ENCODE peak calls at places on chromosomes 6 and 20, in four cellular contexts. Z, U, W and D are unnamed samples.

GRCh38 chr20:15674253-15675145 is 898.7 kb downstream of the KIF16B start:
- DNase-seq in Z (no peak), U (no peak), W (no peak), D (no peak)

GRCh38 chr6:411402-412145 is 20.0 kb downstream of the IRF4 start:
- DNase-seq in Z (no peak), U (no peak), W (no peak), D (peak)

GRCh38 chr20:61185841-61186601 is 66.0 kb upstream of the CDH4 start:
- DNase-seq in Z (peak), U (no peak), W (no peak), D (no peak)

GRCh38 chr20:21053002-21053762 is 53.0 kb downstream of the LINC00237 start:
- DNase-seq in Z (no peak), U (no peak), W (no peak), D (no peak)

GRCh38 chr20:46308258-46309157 is at the start of gene CDH22:
- DNase-seq in Z (no peak), U (no peak), W (peak), D (peak)

GRCh38 chr6:140554421-140554820 is 1180.0 kb upstream of the CITED2 start:
- DNase-seq in Z (no peak), U (no peak), W (no peak), D (no peak)

GRCh38 chr6:159693128-159693893 is at the start of gene SOD2:
- DNase-seq in Z (peak), U (peak), W (peak), D (peak)

GRCh38 chr6:29014729-29015608 is 9.9 kb upstream of the ZNF311 start:
- DNase-seq in Z (no peak), U (no peak), W (no peak), D (no peak)

GRCh38 chr6:100001915-100002388 is 7.9 kb upstream of the MCHR2 start:
- DNase-seq in Z (peak), U (peak), W (peak), D (peak)
- H3K4me3 ChIP-seq in Z (no peak), U (no peak), W (no peak), D (no peak)

GRCh38 chr6:75210885-75211739 is 5.3 kb upstream of the COL12A1 start:
- DNase-seq in Z (peak), U (no peak), W (peak), D (peak)
- H3K4me3 ChIP-seq in Z (no peak), U (no peak), W (no peak), D (no peak)

GRCh38 chr6:27810768-27811298 is 101.4 kb downstream of the OR2B2 start:
- DNase-seq in Z (no peak), U (no peak), W (no peak), D (no peak)

GRCh38 chr6:27809939-27810767 is 102.0 kb downstream of the OR2B2 start:
- DNase-seq in Z (peak), U (peak), W (peak), D (peak)

GRCh38 chr6:27811383-27811782 is 100.8 kb downstream of the OR2B2 start:
- DNase-seq in Z (no peak), U (no peak), W (no peak), D (no peak)

GRCh38 chr6:27812078-27812804 is 100.0 kb downstream of the OR2B2 start:
- DNase-seq in Z (no peak), U (no peak), W (no peak), D (no peak)

GRCh38 chr6:27809067-27809938 is 102.9 kb downstream of the OR2B2 start:
- DNase-seq in Z (no peak), U (no peak), W (no peak), D (no peak)
- H3K4me3 ChIP-seq in Z (peak), U (no peak), W (peak), D (peak)

GRCh38 chr20:187733-188132 is 1.8 kb downstream of the DEFB128 start:
- DNase-seq in Z (no peak), U (no peak), W (no peak), D (no peak)

GRCh38 chr20:184288-184687 is 5.2 kb downstream of the DEFB128 start:
- DNase-seq in Z (no peak), U (no peak), W (no peak), D (no peak)

DNA sequence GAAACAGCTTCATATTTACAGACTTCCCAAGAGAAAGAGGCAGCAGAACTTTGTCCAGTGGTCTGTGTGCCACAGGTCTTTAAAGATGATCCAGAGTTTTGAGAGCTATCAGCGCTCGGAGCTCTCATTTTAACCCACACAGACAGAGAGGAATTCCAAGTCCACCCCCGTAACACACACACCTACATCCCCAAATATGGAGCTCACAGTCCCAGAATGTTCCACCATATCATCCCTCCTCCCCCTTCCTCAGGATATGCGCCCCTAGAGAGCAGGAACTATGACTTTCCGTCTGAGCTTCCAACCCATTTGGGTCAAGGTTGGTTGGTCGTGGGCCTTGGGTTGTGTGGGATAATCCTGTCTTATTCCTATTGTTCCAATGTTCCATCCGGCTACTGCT is at the start of gene DEFB128:
- DNase-seq in Z (no peak), U (no peak), W (no peak), D (no peak)
- H3K4me3 ChIP-seq in Z (no peak), U (no peak), W (no peak), D (no peak)

DNA sequence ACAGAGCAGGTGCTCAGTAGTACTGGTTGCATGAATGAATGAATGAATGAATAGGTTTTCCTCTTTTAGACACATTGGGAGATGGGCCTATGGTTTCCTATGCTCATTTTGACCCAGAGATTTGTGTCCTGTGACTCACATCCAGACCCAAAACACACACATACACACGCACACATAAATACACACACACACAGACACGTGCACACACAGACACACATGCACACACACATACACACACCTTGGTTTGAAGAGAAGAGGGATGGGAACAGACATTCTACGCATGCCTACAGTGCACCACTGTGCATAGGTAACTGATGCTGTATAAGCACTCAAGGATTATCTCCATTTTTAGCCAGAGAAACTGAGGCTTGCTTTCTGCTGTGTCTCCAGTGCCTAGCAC is 4.1 kb downstream of the JPH2 start:
- DNase-seq in Z (no peak), U (no peak), W (no peak), D (no peak)
- H3K4me3 ChIP-seq in Z (no peak), U (no peak), W (peak), D (no peak)

GRCh38 chr6:48111575-48111974 is 578 bp upstream of the PTCHD4 start:
- DNase-seq in Z (no peak), U (no peak), W (no peak), D (no peak)
- H3K4me3 ChIP-seq in Z (no peak), U (no peak), W (no peak), D (no peak)

GRCh38 chr6:87346700-87347099 is 2.1 kb downstream of the C6orf163 start:
- DNase-seq in Z (no peak), U (no peak), W (no peak), D (no peak)
- H3K4me3 ChIP-seq in Z (no peak), U (no peak), W (no peak), D (no peak)

GRCh38 chr6:3748726-3749389 is 2.7 kb downstream of the PXDC1 start:
- DNase-seq in Z (no peak), U (no peak), W (no peak), D (no peak)
- H3K4me3 ChIP-seq in Z (peak), U (no peak), W (peak), D (peak)